ENCODE peak calls at places on chromosomes 12 and 14, in ten cellular contexts. E is EL; L is stimulated activated effector memory CD8-positive, alpha-beta T cell treated with anti-CD3 and anti-CD28 coated beads, Interleukin-12 subunit alpha, Interleukin-12 subunit beta, amount 100 ng/mL, for 72 hours; A is fibroblast of mammary gland; C is SK-N-DZ; F is stimulated activated CD8-positive, alpha-beta memory T cell treated with anti-CD3 and anti-CD28 coated beads, Interleukin-4, amount 100 ng/mL, for 4 hours; O is LoVo; H is foreskin fibroblast; V is prostate gland; B is dermis blood vessel endothelial cell. P is an unnamed sample.

GRCh38 chr12:4909734-4910501 is at the start of gene KCNA1:
- DNase-seq in E (no peak), L (no peak), A (peak), C (no peak), F (no peak), O (no peak), H (peak), V (no peak), B (peak), P (no peak)

GRCh38 chr14:22243971-22244581 is 344.9 kb downstream of the DAD1 start:
- DNase-seq in E (no peak), L (no peak), A (no peak), C (no peak), F (no peak), O (no peak), H (no peak), V (no peak), B (no peak), P (no peak)

GRCh38 chr14:102593841-102594170 is 1.4 kb downstream of the RCOR1 start:
- DNase-seq in E (no peak), L (no peak), A (no peak), C (no peak), F (no peak), O (no peak), H (no peak), V (no peak), B (no peak), P (peak)

GRCh38 chr12:9364224-9365176 is 156.3 kb upstream of the PZP start:
- DNase-seq in E (peak), L (peak), A (peak), C (no peak), F (peak), O (peak), H (peak), V (no peak), B (no peak), P (peak)

GRCh38 chr12:97308576-97309198 is 153.9 kb upstream of the RMST start:
- DNase-seq in E (peak), L (no peak), A (peak), C (peak), F (no peak), O (peak), H (peak), V (peak), B (peak), P (peak)

GRCh38 chr12:49643961-49644619 is 20.7 kb downstream of the PRPF40B start:
- DNase-seq in E (no peak), L (no peak), A (peak), C (no peak), F (no peak), O (no peak), H (no peak), V (no peak), B (no peak), P (no peak)

GRCh38 chr14:92726135-92726932 is 22.1 kb downstream of the LGMN start:
- DNase-seq in E (peak), L (peak), A (peak), C (no peak), F (no peak), O (peak), H (peak), V (peak), B (peak), P (peak)

GRCh38 chr14:88198441-88198840 is 124.6 kb downstream of the KCNK10 start:
- DNase-seq in E (no peak), L (no peak), A (no peak), C (no peak), F (no peak), O (no peak), H (no peak), V (no peak), B (no peak), P (no peak)

GRCh38 chr14:73025544-73025943 is 1.4 kb downstream of the ZFYVE1 start:
- DNase-seq in E (peak), L (no peak), A (peak), C (no peak), F (no peak), O (no peak), H (peak), V (no peak), B (peak), P (peak)

GRCh38 chr12:110743571-110744093 is 941 bp upstream of the PPP1CC start:
- DNase-seq in E (peak), L (no peak), A (peak), C (peak), F (no peak), O (peak), H (peak), V (no peak), B (peak), P (peak)

GRCh38 chr14:23438130-23438893 is 2.9 kb upstream of the MYH7 start:
- DNase-seq in E (no peak), L (no peak), A (no peak), C (peak), F (no peak), O (no peak), H (no peak), V (no peak), B (no peak), P (no peak)

GRCh38 chr12:62190081-62190480 is 70.1 kb upstream of the USP15 start:
- DNase-seq in E (no peak), L (no peak), A (no peak), C (no peak), F (no peak), O (no peak), H (peak), V (no peak), B (no peak), P (no peak)

GRCh38 chr14:77120771-77121743 is 20.5 kb downstream of the ZDHHC22 start:
- DNase-seq in E (no peak), L (no peak), A (no peak), C (no peak), F (no peak), O (no peak), H (no peak), V (no peak), B (no peak), P (peak)

GRCh38 chr12:62900686-62901272 is 34.2 kb downstream of the PPM1H start:
- DNase-seq in E (no peak), L (no peak), A (no peak), C (peak), F (no peak), O (no peak), H (peak), V (peak), B (no peak), P (no peak)

GRCh38 chr12:117261267-117261666 is 71.0 kb upstream of the FBXO21 start:
- DNase-seq in E (peak), L (no peak), A (peak), C (no peak), F (no peak), O (peak), H (peak), V (no peak), B (peak), P (no peak)

P was measured in fibroblast of pulmonary artery.